ENCODE peak calls at places on chromosomes 16 and 17, in six cellular contexts. T is hippocampal formation; N is GM19239; Q is activated naive CD8-positive, alpha-beta T cell treated with anti-CD3 and anti-CD28 coated beads, Interleukin-2, amount 50 U/mL, for 24 hours; M is midbrain; R is HFFc6. A is an unnamed sample.

GRCh38 chr16:67943619-67944503 is at the start of gene LCAT:
- DNase-seq in T (peak), N (no peak), R (no peak), M (peak), Q (no peak), A (no peak)

GRCh38 chr17:45852535-45853297 is 8.0 kb downstream of the SPPL2C start:
- DNase-seq in T (peak), Q (peak), N (peak), M (peak), R (peak), A (peak)

GRCh38 chr16:50301626-50302471 is 35.5 kb downstream of the ADCY7 start:
- DNase-seq in R (peak), Q (no peak), M (no peak), N (no peak), T (no peak), A (no peak)

GRCh38 chr16:77057161-77057736 is 133.7 kb upstream of the MON1B start:
- DNase-seq in N (no peak), T (no peak), Q (no peak), R (no peak), M (no peak), A (no peak)

GRCh38 chr16:86375370-86375769 is 135.0 kb upstream of the FOXF1 start:
- DNase-seq in M (no peak), R (peak), T (no peak), N (no peak), Q (no peak), A (no peak)

GRCh38 chr17:35447494-35447893 is 1.1 kb downstream of the SLFN13 start:
- DNase-seq in T (no peak), N (no peak), Q (no peak), M (no peak), R (no peak), A (no peak)

GRCh38 chr17:55691666-55692065 is 31.0 kb downstream of the TMEM100 start:
- DNase-seq in M (no peak), N (no peak), T (no peak), Q (no peak), R (no peak), A (no peak)

GRCh38 chr17:63611354-63611753 is 10.7 kb downstream of the TACO1 start:
- DNase-seq in N (no peak), M (no peak), Q (no peak), R (no peak), T (no peak), A (no peak)

GRCh38 chr17:67109111-67109510 is 64.8 kb downstream of the CACNG1 start:
- DNase-seq in T (no peak), N (no peak), M (no peak), R (no peak), Q (no peak), A (no peak)

GRCh38 chr16:61471737-61472136 is 564.5 kb downstream of the CDH8 start:
- DNase-seq in R (no peak), M (no peak), Q (no peak), N (no peak), T (no peak), A (no peak)

GRCh38 chr17:57259817-57260216 is 3.5 kb downstream of the MSI2 start:
- DNase-seq in R (no peak), T (no peak), N (no peak), M (no peak), Q (no peak), A (no peak)

GRCh38 chr16:5064915-5065314 is 841 bp downstream of the C16orf89 start:
- DNase-seq in M (no peak), N (no peak), Q (no peak), T (no peak), R (no peak), A (no peak)

GRCh38 chr17:29557085-29557697 is 9.6 kb downstream of the ABHD15 start:
- DNase-seq in Q (no peak), T (no peak), R (peak), M (no peak), N (no peak), A (no peak)

GRCh38 chr17:1617620-1618174 is 10.9 kb downstream of the SLC43A2 start:
- DNase-seq in N (no peak), M (no peak), T (no peak), Q (no peak), R (no peak), A (no peak)

GRCh38 chr16:76955629-76956028 is 235.4 kb upstream of the MON1B start:
- DNase-seq in N (no peak), M (no peak), Q (no peak), R (no peak), T (no peak), A (no peak)

GRCh38 chr16:11211061-11211976 is 44.7 kb downstream of the SOCS1 start:
- DNase-seq in R (no peak), Q (no peak), M (no peak), T (no peak), N (no peak), A (no peak)

GRCh38 chr17:38916771-38917170 is 8.6 kb upstream of the LASP1NB start:
- DNase-seq in N (no peak), T (no peak), R (no peak), M (no peak), Q (no peak), A (no peak)

GRCh38 chr17:50328926-50329325 is 17.0 kb upstream of the XYLT2 start:
- DNase-seq in R (no peak), T (no peak), Q (no peak), N (no peak), M (no peak), A (no peak)

GRCh38 chr17:77322534-77323412 is 182.0 kb downstream of the SEC14L1 start:
- DNase-seq in M (no peak), Q (peak), R (peak), N (no peak), T (no peak), A (no peak)

GRCh38 chr16:70657956-70658355 is 11.6 kb downstream of the IL34 start:
- DNase-seq in N (no peak), R (no peak), M (no peak), T (no peak), Q (no peak), A (no peak)

GRCh38 chr17:7021993-7022778 is 664 bp upstream of the BCL6B start:
- DNase-seq in R (no peak), M (peak), T (peak), N (peak), Q (peak), A (peak)

GRCh38 chr17:59441459-59442096 is 110.1 kb downstream of the YPEL2 start:
- DNase-seq in N (no peak), Q (no peak), T (no peak), M (no peak), R (no peak), A (no peak)

GRCh38 chr17:82317394-82318168 is at the start of gene CD7:
- DNase-seq in M (no peak), Q (peak), R (no peak), N (no peak), T (no peak), A (no peak)

GRCh38 chr17:74522381-74523090 is 8.7 kb downstream of the CD300LB start:
- DNase-seq in N (no peak), M (no peak), Q (no peak), R (no peak), T (no peak), A (no peak)

GRCh38 chr17:29595107-29595942 is 2.4 kb downstream of the ANKRD13B start:
- DNase-seq in M (no peak), T (no peak), R (no peak), Q (no peak), N (no peak), A (no peak)

GRCh38 chr17:78951967-78952551 is 26.9 kb upstream of the TIMP2 start:
- DNase-seq in T (no peak), N (no peak), R (no peak), M (no peak), Q (no peak), A (no peak)

GRCh38 chr17:44122825-44123355 is 551 bp downstream of the HDAC5 start:
- DNase-seq in R (no peak), M (peak), Q (peak), T (no peak), N (no peak), A (no peak)